ENCODE peak calls at places on chromosomes 12 and 14, in six cellular contexts. Y, O, G, W, D and V are unnamed samples.

GRCh38 chr14:104320611-104321086 is 182.3 kb downstream of the KIF26A start:
- DNase-seq in Y (no peak), O (no peak), G (no peak), W (no peak), D (no peak), V (no peak)

GRCh38 chr14:22226381-22226780 is 362.6 kb downstream of the DAD1 start:
- DNase-seq in Y (no peak), O (peak), G (no peak), W (no peak), D (no peak), V (peak)

GRCh38 chr14:34843011-34843554 is 32.1 kb downstream of the BAZ1A start:
- DNase-seq in Y (peak), O (no peak), G (peak), W (no peak), D (peak), V (peak)

GRCh38 chr12:80504389-80505153 is 60.5 kb downstream of the PTPRQ start:
- DNase-seq in Y (no peak), O (no peak), G (peak), W (no peak), D (no peak), V (peak)

GRCh38 chr14:77315115-77315944 is 5.4 kb downstream of the POMT2 start:
- DNase-seq in Y (no peak), O (no peak), G (no peak), W (no peak), D (no peak), V (no peak)

GRCh38 chr14:68266998-68267397 is 447.4 kb downstream of the RAD51B start:
- DNase-seq in Y (no peak), O (no peak), G (no peak), W (no peak), D (no peak), V (no peak)

GRCh38 chr12:19530631-19531020 is 91.3 kb downstream of the AEBP2 start:
- DNase-seq in Y (no peak), O (no peak), G (peak), W (no peak), D (no peak), V (peak)

GRCh38 chr12:58725400-58726105 is 194.8 kb downstream of the LRIG3 start:
- DNase-seq in Y (no peak), O (no peak), G (peak), W (no peak), D (no peak), V (no peak)

GRCh38 chr14:94685681-94686485 is 73.7 kb downstream of the SERPINA3 start:
- DNase-seq in Y (no peak), O (no peak), G (no peak), W (no peak), D (no peak), V (no peak)

GRCh38 chr14:21063479-21063878 is 5.9 kb downstream of the RNASE8 start:
- DNase-seq in Y (peak), O (no peak), G (no peak), W (no peak), D (no peak), V (peak)